ENCODE peak calls at places on chromosomes 4 and X, in nine cellular contexts. U is body of pancreas, J is tibial artery, F is neural progenitor cell, R is GM12865, X is lower lobe of right lung, N is stomach, L is retinal pigment epithelial cell, M is mammary epithelial cell. C is an unnamed sample.

GRCh38 chr4:40586729-40587128 is 42.9 kb downstream of the RBM47 start:
- DNase-seq in M (no peak), F (no peak), N (no peak), R (no peak), X (no peak), L (no peak), J (peak; percentile 47), U (no peak), C (no peak)

GRCh38 chr4:24742335-24742734 is 53.0 kb upstream of the SOD3 start:
- DNase-seq in L (no peak), M (no peak), R (no peak), J (no peak), F (no peak), X (no peak), U (no peak), N (no peak), C (no peak)

GRCh38 chr4:184282895-184283654 is 65.4 kb upstream of the ENPP6 start:
- DNase-seq in J (no peak), U (no peak), M (no peak), L (no peak), F (no peak), N (no peak), R (peak; percentile 97), X (no peak), C (no peak)

GRCh38 chr4:8747467-8747841 is 124.2 kb downstream of the HMX1 start:
- DNase-seq in N (no peak), M (no peak), F (peak; percentile 32), X (peak; percentile 34), R (no peak), J (no peak), L (no peak), U (no peak), C (no peak)

GRCh38 chr4:62161446-62161845 is 961.3 kb downstream of the ADGRL3 start:
- DNase-seq in U (no peak), R (no peak), N (no peak), J (no peak), L (peak; percentile 68), M (no peak), X (no peak), F (no peak), C (no peak)

GRCh38 chr4:97593248-97593647 is 550.0 kb downstream of the STPG2 start:
- DNase-seq in U (no peak), L (no peak), X (no peak), M (no peak), R (no peak), N (no peak), J (no peak), F (no peak), C (no peak)

GRCh38 chr4:110165382-110166285 is 32.8 kb downstream of the ELOVL6 start:
- DNase-seq in L (no peak), U (no peak), X (no peak), M (peak; percentile 85), N (no peak), J (no peak), F (peak; percentile 8), R (peak; percentile 43), C (no peak)

GRCh38 chrX:148161661-148162060 is 180.5 kb downstream of the FMR1NB start:
- DNase-seq in F (no peak), J (no peak), L (no peak), U (no peak), R (no peak), X (no peak), N (no peak), M (no peak), C (no peak)

GRCh38 chrX:39953879-39954278 is 143.9 kb downstream of the BCOR start:
- DNase-seq in F (no peak), L (peak; percentile 29), U (peak; percentile 75), J (peak; percentile 32), M (peak; percentile 86), N (peak; percentile 93), R (no peak), X (peak; percentile 86), C (peak; percentile 87)

GRCh38 chr4:1241466-1241935 is 7.4 kb downstream of the CTBP1 start:
- DNase-seq in L (no peak), U (peak; percentile 11), N (no peak), J (peak; percentile 16), F (no peak), X (no peak), M (no peak), R (no peak), C (no peak)

GRCh38 chrX:30504309-30504708 is 73.3 kb downstream of the TASL start:
- DNase-seq in X (no peak), J (no peak), F (peak; percentile 20), N (no peak), M (peak; percentile 8), R (peak; percentile 41), L (no peak), U (no peak), C (no peak)

GRCh38 chr4:95516528-95517011 is 32.2 kb downstream of the UNC5C start:
- DNase-seq in L (no peak), J (no peak), M (no peak), R (no peak), F (no peak), X (no peak), U (no peak), N (no peak), C (no peak)

GRCh38 chr4:154822775-154823174 is 41.7 kb downstream of the RBM46 start:
- DNase-seq in N (no peak), L (peak; percentile 2), M (peak; percentile 67), J (no peak), R (no peak), X (no peak), F (no peak), U (no peak), C (no peak)

GRCh38 chr4:119479180-119479814 is 149.3 kb downstream of the PDE5A start:
- DNase-seq in L (no peak), U (no peak), R (no peak), J (no peak), F (no peak), X (no peak), N (no peak), M (no peak), C (no peak)

GRCh38 chr4:154472870-154473269 is 18.7 kb downstream of the DCHS2 start:
- DNase-seq in N (no peak), M (no peak), F (no peak), U (no peak), J (no peak), R (no peak), X (no peak), L (no peak), C (no peak)

GRCh38 chrX:135741192-135741715 is 26.7 kb downstream of the CT45A3 start:
- DNase-seq in M (no peak), L (no peak), U (no peak), N (no peak), J (no peak), R (no peak), X (no peak), F (no peak), C (no peak)

GRCh38 chrX:135737361-135738071 is 24.1 kb downstream of the CT45A1 start:
- DNase-seq in U (no peak), M (no peak), R (no peak), J (no peak), F (no peak), X (no peak), N (no peak), L (no peak), C (no peak)

GRCh38 chrX:135740683-135741149 is 27.3 kb downstream of the CT45A3 start:
- DNase-seq in N (peak; percentile 35), L (no peak), U (peak; percentile 12), X (no peak), J (no peak), M (no peak), F (peak; percentile 5), R (peak; percentile 44), C (no peak)
- TF ChIP-seq CTCF in N (no peak), L (peak; percentile 26), U (no peak), X (peak; percentile 34), J (no peak), M (peak; percentile 21), F (peak; percentile 28), R (peak; percentile 59), C (peak; percentile 62)

GRCh38 chr4:43496188-43496587 is 603.7 kb downstream of the GRXCR1 start:
- DNase-seq in U (no peak), X (no peak), R (peak; percentile 22), N (no peak), J (no peak), M (no peak), F (no peak), L (no peak), C (no peak)

DNA sequence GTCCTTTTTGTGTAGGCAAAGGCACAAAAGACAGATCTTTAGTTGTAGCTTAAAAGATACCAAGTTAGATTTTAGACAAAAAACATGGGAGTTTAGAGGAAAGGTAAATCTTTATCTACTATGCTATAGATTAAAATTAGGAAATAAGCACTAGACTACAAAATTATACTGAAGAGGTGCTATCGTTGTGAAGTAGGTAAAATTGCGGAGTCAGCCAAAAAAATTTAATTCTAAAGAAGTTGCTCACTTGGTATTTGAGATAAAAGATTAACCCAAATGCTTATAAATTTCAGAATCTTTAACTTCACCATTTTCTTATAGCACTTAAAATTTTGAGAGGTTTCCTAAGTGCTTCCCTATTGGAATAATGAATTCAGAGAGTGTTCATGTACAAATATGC is 604.1 kb downstream of the GRXCR1 start:
- DNase-seq in X (no peak), M (no peak), U (no peak), J (no peak), N (no peak), R (no peak), F (no peak), L (no peak), C (no peak)
- H3K4me3 ChIP-seq in X (no peak overlapping the region), M (no peak overlapping the region), U (no peak overlapping the region), J (no peak overlapping the region), N (no peak overlapping the region), R (no peak overlapping the region), F (no peak overlapping the region), L (no peak overlapping the region), C (no peak overlapping the region)

GRCh38 chrX:153599192-153600031 is 473 bp upstream of the CCNQ start:
- DNase-seq in M (peak; percentile 81), U (peak; percentile 90), N (peak; percentile 90), F (peak; percentile 93), J (peak; percentile 78), X (peak; percentile 93), L (peak; percentile 38), R (peak; percentile 94), C (peak; percentile 54)
- TF ChIP-seq CTCF in M (no peak), U (no peak), N (no peak), F (no peak), J (no peak), X (no peak), L (no peak), R (no peak), C (no peak)

DNA sequence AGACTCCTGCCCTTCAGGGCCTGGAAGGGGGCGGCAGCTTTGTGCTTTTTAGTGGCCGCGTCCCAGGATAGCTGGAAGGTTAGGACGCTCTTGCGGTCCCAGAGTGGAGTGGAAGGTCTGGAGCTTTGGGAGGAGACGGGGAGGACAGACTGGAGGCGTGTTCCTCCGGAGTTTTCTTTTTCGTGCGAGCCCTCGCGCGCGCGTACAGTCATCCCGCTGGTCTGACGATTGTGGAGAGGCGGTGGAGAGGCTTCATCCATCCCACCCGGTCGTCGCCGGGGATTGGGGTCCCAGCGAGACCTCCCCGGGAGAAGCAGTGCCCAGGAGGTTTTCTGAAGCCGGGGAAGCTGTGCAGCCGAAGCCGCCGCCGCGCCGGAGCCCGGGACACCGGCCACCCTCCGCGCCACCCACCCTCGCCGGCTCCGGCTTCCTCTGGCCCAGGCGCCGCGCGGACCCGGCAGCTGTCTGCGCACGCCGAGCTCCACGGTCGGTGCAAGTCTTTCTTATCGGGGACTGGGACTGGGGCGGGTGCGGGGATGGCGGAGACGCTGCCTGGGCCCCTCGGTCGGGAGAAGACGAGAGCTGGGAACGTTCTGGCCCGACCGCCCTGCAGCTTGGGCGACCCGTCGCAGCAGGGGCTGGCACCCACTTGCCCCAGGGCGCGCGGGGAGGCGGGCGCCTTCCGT is at the start of gene EDNRA:
- DNase-seq in X (peak; percentile 51), U (peak; percentile 11), R (no peak), M (no peak), N (no peak), F (peak; percentile 64), J (no peak), L (no peak), C (no peak)
- H3K4me3 ChIP-seq in X (peak within 1 kb of the TSS; percentile 58), U (no peak within 1 kb of the TSS), R (no peak within 1 kb of the TSS), M (peak within 1 kb of the TSS; percentile 78), N (peak within 1 kb of the TSS; percentile 59), F (peak within 1 kb of the TSS; percentile 78), J (peak within 1 kb of the TSS; percentile 70), L (peak within 1 kb of the TSS; percentile 55), C (no peak within 1 kb of the TSS)